ENCODE peak calls at places on chromosomes 13 and 19, in ten cellular contexts. D, V, K, F, L, S, Z, Y, N and R are unnamed samples.

GRCh38 chr13:51233117-51233826 is 11.1 kb downstream of the FAM124A start:
- DNase-seq in D (no peak), V (no peak), K (no peak), F (no peak), L (no peak), S (no peak), Z (no peak), Y (no peak), N (no peak), R (no peak)

GRCh38 chr19:19405919-19406877 is 723 bp downstream of the GATAD2A start:
- DNase-seq in D (peak), V (no peak), K (peak), F (no peak), L (peak), S (no peak), Z (no peak), Y (peak), N (peak), R (no peak)

GRCh38 chr13:102856603-102857002 is 10.8 kb downstream of the ERCC5 start:
- DNase-seq in D (no peak), V (no peak), K (no peak), F (no peak), L (no peak), S (no peak), Z (no peak), Y (no peak), N (peak), R (no peak)

GRCh38 chr19:522726-523125 is 8.8 kb upstream of the CDC34 start:
- DNase-seq in D (no peak), V (no peak), K (no peak), F (no peak), L (no peak), S (no peak), Z (no peak), Y (no peak), N (no peak), R (no peak)

GRCh38 chr19:2230807-2231533 is 5.2 kb downstream of the PLEKHJ1 start:
- DNase-seq in D (no peak), V (no peak), K (no peak), F (no peak), L (no peak), S (no peak), Z (no peak), Y (no peak), N (peak), R (no peak)

GRCh38 chr13:103282571-103283450 is 216.6 kb upstream of the SLC10A2 start:
- DNase-seq in D (no peak), V (no peak), K (no peak), F (no peak), L (no peak), S (no peak), Z (peak), Y (peak), N (peak), R (no peak)

GRCh38 chr13:109145631-109146030 is 516.2 kb downstream of the MYO16 start:
- DNase-seq in D (no peak), V (no peak), K (peak), F (peak), L (no peak), S (no peak), Z (peak), Y (peak), N (no peak), R (peak)

GRCh38 chr13:19852766-19853165 is 10.7 kb downstream of the ZMYM5 start:
- DNase-seq in D (no peak), V (no peak), K (no peak), F (no peak), L (no peak), S (no peak), Z (no peak), Y (no peak), N (no peak), R (no peak)

GRCh38 chr13:98648141-98648540 is 71.2 kb upstream of the STK24 start:
- DNase-seq in D (no peak), V (no peak), K (no peak), F (no peak), L (no peak), S (no peak), Z (no peak), Y (no peak), N (no peak), R (no peak)

GRCh38 chr19:21321134-21321533 is 8.1 kb downstream of the ZNF708 start:
- DNase-seq in D (no peak), V (no peak), K (no peak), F (no peak), L (no peak), S (no peak), Z (no peak), Y (no peak), N (no peak), R (no peak)

GRCh38 chr13:98222081-98222554 is 45.0 kb upstream of the RNF113B start:
- DNase-seq in D (no peak), V (no peak), K (no peak), F (peak), L (no peak), S (no peak), Z (no peak), Y (no peak), N (no peak), R (no peak)

GRCh38 chr13:106649495-106649894 is 81.6 kb upstream of the ARGLU1 start:
- DNase-seq in D (no peak), V (no peak), K (no peak), F (no peak), L (no peak), S (no peak), Z (no peak), Y (no peak), N (peak), R (no peak)

GRCh38 chr19:44455100-44455499 is 6.8 kb upstream of the ZNF229 start:
- DNase-seq in D (no peak), V (no peak), K (no peak), F (no peak), L (no peak), S (no peak), Z (no peak), Y (no peak), N (no peak), R (no peak)

GRCh38 chr13:41742917-41743552 is 217.9 kb downstream of the VWA8 start:
- DNase-seq in D (no peak), V (no peak), K (no peak), F (no peak), L (no peak), S (no peak), Z (no peak), Y (no peak), N (no peak), R (no peak)

GRCh38 chr19:47323872-47324271 is 8.1 kb upstream of the C5AR2 start:
- DNase-seq in D (no peak), V (no peak), K (no peak), F (no peak), L (no peak), S (no peak), Z (no peak), Y (no peak), N (no peak), R (no peak)

GRCh38 chr19:17522988-17523872 is 11.8 kb downstream of the PGLS start:
- DNase-seq in D (peak), V (peak), K (no peak), F (no peak), L (no peak), S (no peak), Z (no peak), Y (no peak), N (no peak), R (no peak)

GRCh38 chr13:91017031-91017668 is 330.3 kb upstream of the MIR17HG start:
- DNase-seq in D (peak), V (no peak), K (peak), F (peak), L (no peak), S (no peak), Z (no peak), Y (peak), N (peak), R (peak)

GRCh38 chr19:15843186-15843585 is 27.7 kb upstream of the OR10H1 start:
- DNase-seq in D (no peak), V (no peak), K (no peak), F (no peak), L (no peak), S (no peak), Z (no peak), Y (no peak), N (no peak), R (no peak)

GRCh38 chr19:21328402-21328801 is 808 bp downstream of the ZNF708 start:
- DNase-seq in D (no peak), V (no peak), K (no peak), F (no peak), L (no peak), S (no peak), Z (no peak), Y (no peak), N (no peak), R (no peak)

GRCh38 chr13:35771898-35772297 is 295.4 kb upstream of the MAB21L1 start:
- DNase-seq in D (no peak), V (no peak), K (no peak), F (no peak), L (no peak), S (no peak), Z (peak), Y (peak), N (peak), R (peak)

GRCh38 chr13:43963726-43964125 is 84.0 kb downstream of the LACC1 start:
- DNase-seq in D (no peak), V (no peak), K (peak), F (no peak), L (no peak), S (no peak), Z (no peak), Y (no peak), N (no peak), R (no peak)

GRCh38 chr13:83453723-83454122 is 428.6 kb downstream of the SLITRK1 start:
- DNase-seq in D (no peak), V (no peak), K (no peak), F (no peak), L (no peak), S (no peak), Z (no peak), Y (no peak), N (no peak), R (no peak)

GRCh38 chr13:59641758-59642157 is 522.0 kb downstream of the DIAPH3 start:
- DNase-seq in D (no peak), V (no peak), K (no peak), F (no peak), L (no peak), S (no peak), Z (no peak), Y (no peak), N (no peak), R (peak)

GRCh38 chr19:2793126-2793525 is 7.8 kb downstream of the THOP1 start:
- DNase-seq in D (no peak), V (no peak), K (no peak), F (no peak), L (no peak), S (no peak), Z (no peak), Y (no peak), N (no peak), R (no peak)

GRCh38 chr19:543912-544608 is at the start of gene GZMM:
- DNase-seq in D (peak), V (peak), K (no peak), F (no peak), L (peak), S (no peak), Z (no peak), Y (no peak), N (no peak), R (no peak)

GRCh38 chr19:58572818-58573657 is at the start of gene MZF1:
- DNase-seq in D (peak), V (peak), K (peak), F (no peak), L (peak), S (no peak), Z (peak), Y (peak), N (peak), R (peak)

GRCh38 chr13:52319876-52320275 is 86.1 kb downstream of the THSD1 start:
- DNase-seq in D (no peak), V (no peak), K (no peak), F (no peak), L (no peak), S (no peak), Z (no peak), Y (no peak), N (no peak), R (no peak)

GRCh38 chr19:14114854-14115253 is 2.7 kb downstream of the PRKACA start:
- DNase-seq in D (peak), V (no peak), K (peak), F (no peak), L (no peak), S (no peak), Z (no peak), Y (peak), N (peak), R (no peak)